ENCODE peak calls at places on chromosomes 13 and 19, in seven cellular contexts. G is GM23338, C is HCT116, D is endothelial cell of umbilical vein, P is K562, Z is H1, V is HepG2. K is an unnamed sample.

GRCh38 chr19:18879579-18880373 is 16.2 kb downstream of the CERS1 start:
- DNase-seq in D (peak; percentile 14), G (peak; percentile 90), C (peak; percentile 46), P (peak; percentile 96), V (no peak), Z (peak; percentile 84), K (peak; percentile 88)

GRCh38 chr13:50126378-50127016 is 111.3 kb downstream of the KCNRG start:
- DNase-seq in P (no peak), V (peak; percentile 27), C (no peak), G (peak; percentile 50), D (peak; percentile 39), Z (no peak), K (no peak)

GRCh38 chr19:33286899-33287298 is 15.4 kb downstream of the CEBPA start:
- DNase-seq in C (no peak), Z (no peak), P (no peak), G (no peak), D (no peak), V (no peak), K (no peak)

GRCh38 chr13:110713981-110714797 is 689 bp downstream of the ING1 start:
- DNase-seq in C (no peak), P (peak; percentile 12), D (peak; percentile 47), Z (peak; percentile 56), V (peak; percentile 28), G (peak; percentile 53), K (peak; percentile 56)

GRCh38 chr13:30654430-30654829 is 36.7 kb downstream of the USPL1 start:
- DNase-seq in V (no peak), Z (no peak), P (peak; percentile 14), C (no peak), G (no peak), D (no peak), K (no peak)

GRCh38 chr19:1407662-1408299 is 395 bp downstream of the DAZAP1 start:
- DNase-seq in C (no peak), P (peak; percentile 58), V (no peak), Z (no peak), D (no peak), G (no peak), K (no peak)

GRCh38 chr13:66574606-66575005 is 655.5 kb downstream of the PCDH9 start:
- DNase-seq in D (no peak), P (no peak), G (no peak), C (no peak), Z (no peak), V (no peak), K (no peak)

GRCh38 chr13:62613819-62614218 is 1198.2 kb upstream of the PCDH20 start:
- DNase-seq in P (no peak), V (no peak), G (no peak), D (no peak), Z (no peak), C (no peak), K (no peak)

GRCh38 chr13:64371045-64371444 is 2859.1 kb downstream of the PCDH9 start:
- DNase-seq in G (no peak), D (no peak), V (no peak), C (peak; percentile 37), Z (no peak), P (no peak), K (no peak)

GRCh38 chr19:29528946-29529645 is 3.3 kb downstream of the VSTM2B start:
- DNase-seq in G (peak; percentile 49), V (no peak), D (no peak), Z (peak; percentile 70), P (no peak), C (no peak), K (no peak)

GRCh38 chr13:59607780-59608233 is 555.9 kb downstream of the DIAPH3 start:
- DNase-seq in C (no peak), V (no peak), P (no peak), G (no peak), D (no peak), Z (no peak), K (no peak)

GRCh38 chr13:72727417-72728289 is at the start of the genes BORA and MZT1:
- DNase-seq in V (peak; percentile 94), D (peak; percentile 99), C (peak; percentile 95), P (peak; percentile 90), Z (peak; percentile 92), G (peak; percentile 96), K (peak; percentile 92)
- TF ChIP-seq POLR2AphosphoS5 in V (peak; percentile 70), D (peak; percentile 73), C (peak; percentile 72), P (peak; percentile 38), Z (no peak), G (peak; percentile 69), K (no peak)

GRCh38 chr19:40216777-40217026 is 1.5 kb downstream of the TTC9B start:
- DNase-seq in Z (no peak), D (no peak), V (no peak), G (no peak), C (no peak), P (no peak), K (no peak)
- H3K4me3 ChIP-seq in Z (peak overlapping the region; percentile 49), D (no peak overlapping the region), V (no peak overlapping the region), G (peak overlapping the region; percentile 57), C (peak overlapping the region; percentile 59), P (no peak overlapping the region), K (no peak overlapping the region)

DNA sequence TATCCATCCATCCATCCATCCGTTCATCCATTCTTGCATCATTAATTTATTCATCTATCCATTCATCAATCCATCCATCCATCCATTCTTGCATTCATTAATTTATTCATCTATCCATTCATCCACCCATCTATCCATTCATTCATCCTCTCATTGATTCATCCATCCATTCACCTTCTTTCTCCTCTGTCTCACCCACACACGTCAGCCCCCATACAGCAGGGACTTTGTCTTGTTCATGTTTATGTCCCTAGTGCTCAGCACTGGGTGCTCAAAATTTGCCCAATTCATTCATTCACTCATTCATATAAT is 683 bp upstream of the AP1M2 start:
- DNase-seq in P (no peak), C (no peak), Z (no peak), G (no peak), V (no peak), D (no peak), K (no peak)
- H2AFZ ChIP-seq in P (no peak overlapping the region), C (peak overlapping the region; percentile 89), Z (no peak overlapping the region), G (no peak overlapping the region), V (no peak overlapping the region), D (no peak overlapping the region), K (no peak overlapping the region)

DNA sequence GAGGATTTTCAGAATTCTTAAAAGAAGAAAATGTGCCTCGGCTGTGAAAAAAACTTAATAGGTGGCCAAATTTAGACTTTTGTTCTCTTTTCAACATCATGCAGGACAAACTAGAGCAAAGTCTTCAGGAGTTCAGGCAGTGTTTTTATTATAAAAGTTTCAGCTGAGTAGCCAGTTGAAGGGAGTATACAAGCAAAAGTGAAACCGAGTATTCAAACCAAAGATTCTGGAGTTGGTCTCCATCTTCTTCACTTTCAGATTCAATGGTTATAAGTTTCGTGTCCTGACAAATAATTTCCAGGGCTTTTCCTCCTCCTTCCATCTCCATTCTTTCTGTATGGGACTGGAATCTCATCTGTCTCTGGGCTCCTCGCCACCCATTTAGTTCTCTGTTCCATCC is 379.7 kb downstream of the GPC5 start:
- DNase-seq in D (no peak), Z (no peak), G (no peak), C (no peak), V (no peak), P (no peak), K (no peak)
- TF ChIP-seq POLR2AphosphoS5 in D (no peak), Z (no peak), G (no peak), C (no peak), V (no peak), P (no peak), K (no peak)